ENCODE peak calls at places on chromosome 17, in four cellular contexts. N is H1, D is SK-N-SH, U is HepG2. F is an unnamed sample.

GRCh38 chr17:38920374-38921291 is 4.8 kb upstream of the LASP1NB start:
- DNase-seq in U (no peak), D (no peak), N (no peak), F (no peak)

GRCh38 chr17:751269-752001 is 629 bp downstream of the GEMIN4 start:
- DNase-seq in N (peak), U (no peak), D (peak), F (no peak)

GRCh38 chr17:9363440-9364350 is 211.9 kb downstream of the STX8 start:
- DNase-seq in D (no peak), N (no peak), U (no peak), F (no peak)

GRCh38 chr17:73126716-73127473 is 34.4 kb upstream of the SLC39A11 start:
- DNase-seq in N (no peak), U (no peak), D (peak), F (no peak)

GRCh38 chr17:74123350-74123749 is 80.1 kb upstream of the RPL38 start:
- DNase-seq in D (no peak), U (no peak), N (no peak), F (no peak)

GRCh38 chr17:65959630-65960029 is 232.3 kb downstream of the CEP112 start:
- DNase-seq in D (no peak), U (no peak), N (no peak), F (no peak)

GRCh38 chr17:80443916-80444708 is 29.1 kb downstream of the ENDOV start:
- DNase-seq in N (peak), D (peak), U (no peak), F (no peak)

GRCh38 chr17:81577278-81578000 is 25.3 kb upstream of the FAAP100 start:
- DNase-seq in N (no peak), U (peak), D (no peak), F (no peak)

GRCh38 chr17:2981325-2981724 is 82.1 kb downstream of the OR1D5 start:
- DNase-seq in U (no peak), D (no peak), N (no peak), F (no peak)

GRCh38 chr17:21008516-21008915 is 34.3 kb downstream of the USP22 start:
- DNase-seq in N (no peak), U (no peak), D (no peak), F (no peak)

GRCh38 chr17:39609416-39610025 is 1.8 kb upstream of the NEUROD2 start:
- DNase-seq in D (no peak), U (no peak), N (peak), F (no peak)

GRCh38 chr17:29138991-29139682 is 41.1 kb downstream of the MYO18A start:
- DNase-seq in U (no peak), N (no peak), D (no peak), F (no peak)

GRCh38 chr17:5800646-5801045 is 216.3 kb upstream of the NLRP1 start:
- DNase-seq in U (no peak), D (no peak), N (no peak), F (no peak)

GRCh38 chr17:75030161-75030560 is 16.6 kb downstream of the ATP5PD start:
- DNase-seq in N (no peak), U (no peak), D (no peak), F (no peak)

GRCh38 chr17:82315703-82316358 is 1.6 kb downstream of the CD7 start:
- DNase-seq in N (no peak), U (no peak), D (no peak), F (no peak)

GRCh38 chr17:77323413-77324171 is 182.8 kb downstream of the SEC14L1 start:
- DNase-seq in U (no peak), N (peak), D (peak), F (no peak)

GRCh38 chr17:56926704-56927103 is 12.9 kb upstream of the TRIM25 start:
- DNase-seq in N (no peak), U (no peak), D (no peak), F (no peak)

GRCh38 chr17:56930739-56931337 is 17.0 kb upstream of the TRIM25 start:
- DNase-seq in N (no peak), U (no peak), D (no peak), F (no peak)

GRCh38 chr17:56928586-56928985 is 14.7 kb upstream of the TRIM25 start:
- DNase-seq in D (no peak), N (no peak), U (no peak), F (no peak)

GRCh38 chr17:56926270-56926669 is 12.4 kb upstream of the TRIM25 start:
- DNase-seq in D (no peak), N (no peak), U (no peak), F (no peak)

GRCh38 chr17:56929362-56929969 is 15.6 kb upstream of the TRIM25 start:
- DNase-seq in U (no peak), D (no peak), N (no peak), F (no peak)
- TF ChIP-seq TCF12 in U (no peak), D (no peak), N (no peak), F (no peak)

DNA sequence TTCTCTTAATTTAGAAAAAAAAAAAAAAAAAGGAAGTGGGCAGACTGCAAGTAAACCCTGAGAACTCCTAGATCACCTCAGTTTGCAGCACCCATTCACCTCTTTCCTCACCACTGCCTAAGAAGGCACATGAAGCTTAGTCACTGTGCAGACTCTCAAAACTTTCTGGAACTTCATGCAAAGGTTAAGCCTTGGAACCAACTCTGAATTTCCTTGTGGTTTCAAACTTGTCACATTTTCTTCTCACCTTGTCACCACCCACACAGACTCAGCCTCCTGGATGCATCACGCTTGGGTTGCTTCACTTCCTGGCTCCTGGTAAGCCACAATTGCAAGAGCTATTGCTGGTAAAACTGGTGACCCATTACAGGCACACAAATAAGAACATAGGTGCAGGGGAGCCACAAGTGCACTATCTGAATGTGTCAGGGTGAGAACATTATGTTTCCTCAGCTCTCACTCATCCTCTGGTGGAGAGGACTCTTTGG is 15.0 kb upstream of the CPD start:
- DNase-seq in U (no peak), N (no peak), D (no peak), F (peak)
- TF ChIP-seq TCF12 in U (no peak), N (no peak), D (no peak), F (peak)

GRCh38 chr17:44828919-44829557 is 1.0 kb downstream of the GJC1 start:
- DNase-seq in U (no peak), N (no peak), D (no peak), F (no peak)
- TF ChIP-seq TCF12 in U (no peak), N (no peak), D (no peak), F (no peak)

GRCh38 chr17:42009170-42009569 is 8.1 kb downstream of the DNAJC7 start:
- DNase-seq in U (peak), N (no peak), D (no peak), F (no peak)

GRCh38 chr17:42005128-42005527 is 12.1 kb downstream of the DNAJC7 start:
- DNase-seq in N (no peak), D (no peak), U (no peak), F (no peak)

GRCh38 chr17:42016411-42016831 is 818 bp downstream of the DNAJC7 start:
- DNase-seq in U (no peak), D (peak), N (no peak), F (no peak)

DNA sequence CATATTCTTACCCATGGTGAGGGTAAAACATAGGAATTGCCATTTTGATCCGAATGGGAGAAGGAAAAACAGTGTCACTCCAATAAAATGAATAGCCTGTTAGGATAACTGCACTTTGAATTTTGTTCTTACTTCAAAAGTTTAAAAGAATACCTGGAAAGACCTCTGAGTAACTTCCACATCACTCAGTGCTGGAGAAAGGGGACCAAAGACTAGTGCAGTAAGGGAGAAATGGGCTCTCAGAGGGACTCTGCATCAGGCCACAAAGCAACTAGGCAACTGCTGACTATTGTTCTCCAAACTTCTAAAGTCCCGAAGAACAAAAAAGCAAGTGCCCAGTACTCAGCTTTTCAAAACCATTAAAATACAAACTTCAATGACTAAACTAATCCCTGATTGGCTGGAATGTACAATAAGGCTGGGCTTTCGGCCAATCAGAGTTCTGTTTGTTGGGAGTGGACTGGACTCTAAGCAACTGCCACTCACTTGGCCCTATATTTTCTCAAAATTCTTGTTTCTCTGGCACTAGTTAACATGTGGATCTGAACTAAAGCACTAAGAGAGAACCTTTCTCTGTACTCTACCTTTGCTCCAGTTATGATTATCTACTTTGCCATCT is 6.2 kb downstream of the DNAJC7 start:
- DNase-seq in D (peak), N (no peak), U (peak), F (no peak)
- TF ChIP-seq TCF12 in D (no peak), N (no peak), U (no peak), F (no peak)

GRCh38 chr17:36703860-36704266 is 102.5 kb downstream of the MRM1 start:
- DNase-seq in U (no peak), N (peak), D (peak), F (no peak)
- TF ChIP-seq TCF12 in U (no peak), N (no peak), D (no peak), F (no peak)

GRCh38 chr17:57955183-57955952 is at the start of gene CUEDC1:
- DNase-seq in N (peak), U (no peak), D (peak), F (no peak)
- TF ChIP-seq TCF12 in N (no peak), U (no peak), D (peak), F (peak)

DNA sequence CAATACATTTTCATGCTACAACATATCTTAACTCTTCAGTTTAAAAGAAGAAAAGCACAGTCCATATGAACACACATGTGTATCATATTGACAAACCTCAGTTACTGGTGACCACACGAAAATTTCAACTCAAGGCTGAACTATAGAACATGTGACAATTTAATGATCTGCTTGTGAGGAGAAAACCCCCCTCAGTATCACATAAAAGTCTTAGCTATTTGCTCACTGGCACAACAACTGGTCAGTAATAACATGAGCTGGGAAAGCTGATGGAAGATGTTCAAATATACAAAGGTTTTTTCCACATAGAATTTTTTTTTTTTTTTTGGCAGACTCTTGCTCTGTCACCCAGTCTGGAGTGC is 19.5 kb downstream of the ZNF652 start:
- DNase-seq in U (no peak), N (no peak), D (no peak), F (no peak)
- TF ChIP-seq TCF12 in U (no peak), N (no peak), D (no peak), F (no peak)

F was measured in GM12878.